ENCODE peak calls at places on chromosomes 12 and 14, in six cellular contexts. W is IMR-90, V is H9, L is neuronal stem cell, Q is mesendoderm, U is H1. F is an unnamed sample.

GRCh38 chr14:21940887-21941855 is 267.6 kb upstream of the OR4E1 start:
- DNase-seq in W (peak), V (peak), L (peak), Q (peak), U (no peak), F (peak)

GRCh38 chr14:100864206-100864605 is 38.3 kb downstream of the MEG3 start:
- DNase-seq in W (no peak), V (no peak), L (no peak), Q (no peak), U (no peak), F (no peak)

GRCh38 chr12:25903603-25904245 is 54.8 kb upstream of the RASSF8 start:
- DNase-seq in W (no peak), V (no peak), L (no peak), Q (no peak), U (no peak), F (peak)

GRCh38 chr14:24670594-24670993 is 36.6 kb upstream of the GZMB start:
- DNase-seq in W (no peak), V (no peak), L (no peak), Q (no peak), U (no peak), F (no peak)

GRCh38 chr12:113862570-113863454 is 103.3 kb downstream of the RBM19 start:
- DNase-seq in W (peak), V (peak), L (no peak), Q (peak), U (no peak), F (peak)

GRCh38 chr12:102824218-102824835 is 92.7 kb downstream of the PAH start:
- DNase-seq in W (peak), V (peak), L (peak), Q (peak), U (peak), F (peak)

GRCh38 chr12:62481843-62482540 is 15.4 kb downstream of the MON2 start:
- DNase-seq in W (no peak), V (no peak), L (no peak), Q (no peak), U (no peak), F (no peak)

GRCh38 chr12:116317986-116318737 is 40.7 kb upstream of the MED13L start:
- DNase-seq in W (no peak), V (no peak), L (no peak), Q (no peak), U (no peak), F (no peak)

GRCh38 chr12:75568387-75568786 is 57.0 kb upstream of the KRR1 start:
- DNase-seq in W (peak), V (no peak), L (no peak), Q (no peak), U (no peak), F (peak)

GRCh38 chr14:77339407-77339806 is 18.6 kb downstream of the GSTZ1 start:
- DNase-seq in W (peak), V (no peak), L (no peak), Q (no peak), U (no peak), F (peak)

GRCh38 chr12:75747572-75747995 is 236.2 kb upstream of the KRR1 start:
- DNase-seq in W (peak), V (no peak), L (no peak), Q (no peak), U (no peak), F (peak)

GRCh38 chr12:123141615-123142517 is 9.0 kb downstream of the PITPNM2 start:
- DNase-seq in W (peak), V (no peak), L (no peak), Q (peak), U (no peak), F (peak)

GRCh38 chr12:95265765-95266164 is 48.2 kb downstream of the VEZT start:
- DNase-seq in W (no peak), V (no peak), L (no peak), Q (peak), U (no peak), F (no peak)

GRCh38 chr12:33690562-33690961 is 250.9 kb upstream of the SYT10 start:
- DNase-seq in W (no peak), V (no peak), L (no peak), Q (no peak), U (no peak), F (no peak)

GRCh38 chr12:106585862-106586534 is 3.2 kb downstream of the RFX4 start:
- DNase-seq in W (no peak), V (peak), L (peak), Q (peak), U (peak), F (peak)

GRCh38 chr12:5971194-5971850 is 26.3 kb upstream of the ANO2 start:
- DNase-seq in W (no peak), V (peak), L (no peak), Q (no peak), U (no peak), F (no peak)

GRCh38 chr14:35480119-35480769 is 53.7 kb upstream of the INSM2 start:
- DNase-seq in W (peak), V (no peak), L (no peak), Q (peak), U (no peak), F (peak)

GRCh38 chr14:63896278-63896720 is 43.5 kb downstream of the SYNE2 start:
- DNase-seq in W (peak), V (no peak), L (no peak), Q (no peak), U (no peak), F (peak)

GRCh38 chr12:75938189-75938588 is 93.4 kb downstream of the PHLDA1 start:
- DNase-seq in W (no peak), V (no peak), L (no peak), Q (no peak), U (no peak), F (peak)

GRCh38 chr12:57834086-57834876 is 12.2 kb downstream of the CTDSP2 start:
- DNase-seq in W (no peak), V (no peak), L (no peak), Q (no peak), U (no peak), F (no peak)

GRCh38 chr12:57093412-57094193 is 4.7 kb downstream of the NAB2 start:
- DNase-seq in W (peak), V (peak), L (peak), Q (peak), U (peak), F (peak)

GRCh38 chr12:32921397-32921796 is 24.8 kb upstream of the PKP2 start:
- DNase-seq in W (no peak), V (no peak), L (no peak), Q (no peak), U (no peak), F (no peak)

GRCh38 chr14:63174760-63175191 is 29.5 kb upstream of the RHOJ start:
- DNase-seq in W (peak), V (peak), L (peak), Q (peak), U (no peak), F (peak)

GRCh38 chr14:34465069-34465859 is 3.2 kb upstream of the SPTSSA start:
- DNase-seq in W (peak), V (no peak), L (no peak), Q (peak), U (no peak), F (peak)

GRCh38 chr14:60161176-60162107 is 3.8 kb downstream of the DHRS7 start:
- DNase-seq in W (peak), V (peak), L (no peak), Q (no peak), U (no peak), F (peak)

GRCh38 chr12:28017126-28017872 is 44.8 kb upstream of the PTHLH start:
- DNase-seq in W (no peak), V (no peak), L (no peak), Q (no peak), U (no peak), F (no peak)

GRCh38 chr12:102474438-102475064 is 5.8 kb downstream of the IGF1 start:
- DNase-seq in W (peak), V (no peak), L (no peak), Q (peak), U (no peak), F (peak)

GRCh38 chr12:12714276-12715001 is 2.7 kb upstream of the CDKN1B start:
- DNase-seq in W (peak), V (peak), L (no peak), Q (peak), U (no peak), F (peak)

GRCh38 chr12:104763163-104763805 is 194.8 kb downstream of the SLC41A2 start:
- DNase-seq in W (peak), V (no peak), L (no peak), Q (no peak), U (peak), F (peak)

GRCh38 chr12:104413330-104413729 is 43.4 kb upstream of the CHST11 start:
- DNase-seq in W (no peak), V (no peak), L (no peak), Q (no peak), U (no peak), F (no peak)

GRCh38 chr14:91755560-91755959 is 23.7 kb upstream of the CATSPERB start:
- DNase-seq in W (peak), V (no peak), L (no peak), Q (no peak), U (no peak), F (no peak)

GRCh38 chr14:31926652-31927347 is 150.3 kb upstream of the ARHGAP5 start:
- DNase-seq in W (peak), V (no peak), L (no peak), Q (no peak), U (no peak), F (peak)

GRCh38 chr12:68334136-68334535 is 2.0 kb upstream of the MDM1 start:
- DNase-seq in W (no peak), V (peak), L (no peak), Q (peak), U (no peak), F (no peak)

GRCh38 chr12:43337571-43338497 is 214.2 kb downstream of the ADAMTS20 start:
- DNase-seq in W (peak), V (no peak), L (no peak), Q (peak), U (no peak), F (no peak)

GRCh38 chr14:90513151-90514014 is 116.6 kb downstream of the CALM1 start:
- DNase-seq in W (peak), V (peak), L (no peak), Q (peak), U (no peak), F (peak)
- H2BK120ac ChIP-seq in W (no peak), V (peak), L (no peak), Q (no peak), U (peak), F (no peak)

DNA sequence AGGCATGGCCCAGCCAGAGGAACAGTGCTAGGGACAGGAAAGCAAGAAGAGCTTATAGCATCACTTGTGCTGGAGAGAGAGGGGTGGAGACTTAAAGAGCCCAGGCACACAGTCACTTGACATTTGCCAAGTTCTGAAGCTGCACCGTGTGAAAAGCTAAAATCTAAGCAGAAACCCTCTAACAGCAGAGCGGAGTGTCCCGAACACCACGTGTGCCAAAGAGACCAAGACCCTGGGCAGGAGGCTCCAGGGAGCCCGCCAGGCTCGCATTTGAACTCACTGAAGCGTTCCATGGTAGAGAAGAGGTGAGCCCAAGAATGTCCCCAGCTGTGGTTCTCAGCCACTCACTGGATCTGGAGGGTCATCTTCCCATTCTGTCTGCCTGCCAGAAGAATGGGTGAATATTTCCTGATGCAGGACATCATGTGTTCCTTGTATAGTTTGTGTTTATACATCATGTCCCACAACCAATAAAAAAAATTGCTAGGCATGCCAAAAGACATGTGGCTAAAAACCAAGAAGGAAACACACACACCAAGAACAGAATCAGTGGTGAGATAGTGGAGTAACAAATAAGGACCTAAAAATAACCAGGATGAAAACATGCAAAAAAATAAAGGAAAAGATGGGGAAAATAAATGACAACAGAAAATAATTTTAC is 173.9 kb upstream of the C14orf180 start:
- DNase-seq in W (no peak), V (peak), L (no peak), Q (no peak), U (no peak), F (no peak)
- H2BK15ac ChIP-seq in W (no peak), V (no peak), L (no peak), Q (no peak), U (no peak), F (no peak)

GRCh38 chr14:90093942-90094595 is 32.3 kb downstream of the KCNK13 start:
- DNase-seq in W (no peak), V (no peak), L (no peak), Q (no peak), U (no peak), F (peak)
- H2BK120ac ChIP-seq in W (no peak), V (no peak), L (no peak), Q (no peak), U (no peak), F (no peak)

GRCh38 chr14:66982247-66982646 is 207.0 kb upstream of the GARIN2 start:
- DNase-seq in W (no peak), V (no peak), L (no peak), Q (no peak), U (no peak), F (no peak)
- H2BK15ac ChIP-seq in W (no peak), V (no peak), L (no peak), Q (no peak), U (no peak), F (no peak)

GRCh38 chr14:75982724-75983358 is 1.0 kb upstream of the TGFB3 start:
- DNase-seq in W (peak), V (no peak), L (no peak), Q (no peak), U (peak), F (peak)
- H2BK120ac ChIP-seq in W (no peak), V (no peak), L (no peak), Q (no peak), U (no peak), F (no peak)

F was measured in mesenchymal stem cell.